ENCODE peak calls at places on chromosome 10, in ten cellular contexts. U is CD8-positive, alpha-beta T cell; Q is stimulated activated CD4-positive, alpha-beta T cell treated with anti-CD3 and anti-CD28 coated beads, Interleukin-4, amount 100 ng/mL, for 1 hour; I is H1; E is Calu3; W is naive thymus-derived CD8-positive, alpha-beta T cell; M is EL; Z is activated T-helper 2 cell treated with anti-CD3 and anti-CD28 coated beads, Interferon-gamma antibody, Interleukin-2, Interleukin-4, amounts not matched to agents 10 μg/mL and 5 μg/mL and 100 μg/mL, durations not matched to agents 14 hours and 24 hours and 36 hours; D is hepatic stellate cell; R is K562. F is an unnamed sample.

GRCh38 chr10:8073696-8074416 is 19.4 kb downstream of the GATA3 start:
- DNase-seq in W (no peak), U (no peak), R (no peak), M (peak; percentile 44), Q (no peak), I (no peak), D (no peak), E (no peak), Z (no peak), F (peak; percentile 18)

GRCh38 chr10:43591303-43591904 is 14.8 kb upstream of the ZNF485 start:
- DNase-seq in R (no peak), M (no peak), D (no peak), W (no peak), Z (no peak), Q (no peak), E (no peak), U (no peak), I (no peak), F (no peak)

GRCh38 chr10:71746344-71747037 is 26.8 kb downstream of the VSIR start:
- DNase-seq in D (no peak), M (no peak), U (peak; percentile 38), E (peak; percentile 58), Z (no peak), R (peak; percentile 89), I (no peak), Q (no peak), W (no peak), F (no peak)

GRCh38 chr10:131758062-131758941 is 142.5 kb upstream of the PPP2R2D start:
- DNase-seq in U (no peak), M (no peak), E (no peak), W (no peak), R (no peak), D (no peak), Z (no peak), I (no peak), Q (no peak), F (no peak)

GRCh38 chr10:106577266-106577665 is 587.2 kb downstream of the SORCS1 start:
- DNase-seq in R (no peak), I (no peak), U (no peak), Z (no peak), E (peak; percentile 12), D (no peak), M (peak; percentile 67), Q (no peak), W (no peak), F (peak; percentile 67)

GRCh38 chr10:58781873-58782488 is 269.3 kb downstream of the BICC1 start:
- DNase-seq in U (no peak), E (peak; percentile 23), Z (no peak), Q (no peak), W (no peak), D (no peak), I (no peak), M (peak; percentile 65), R (peak; percentile 23), F (no peak)

GRCh38 chr10:28841625-28842024 is 164.3 kb downstream of the BAMBI start:
- DNase-seq in R (no peak), Q (no peak), D (peak; percentile 18), W (no peak), I (no peak), U (no peak), E (no peak), M (peak; percentile 64), Z (no peak), F (peak; percentile 53)

GRCh38 chr10:132212816-132213215 is 26.1 kb downstream of the DPYSL4 start:
- DNase-seq in Z (no peak), U (no peak), M (no peak), Q (no peak), E (no peak), R (no peak), I (no peak), W (no peak), D (no peak), F (no peak)

GRCh38 chr10:12412671-12413368 is 63.5 kb downstream of the CAMK1D start:
- DNase-seq in Q (peak; percentile 5), Z (peak; percentile 26), M (no peak), W (peak; percentile 3), R (no peak), E (no peak), I (no peak), D (no peak), U (peak; percentile 34), F (no peak)

GRCh38 chr10:6128591-6129383 is 40.0 kb downstream of the RBM17 start:
- DNase-seq in R (no peak), Q (no peak), I (no peak), M (peak; percentile 46), W (no peak), D (peak; percentile 62), Z (no peak), E (no peak), U (no peak), F (no peak)

GRCh38 chr10:10765017-10765416 is 252.7 kb upstream of the CELF2 start:
- DNase-seq in W (no peak), R (no peak), I (no peak), M (no peak), Q (no peak), U (no peak), E (no peak), Z (no peak), D (no peak), F (no peak)

GRCh38 chr10:35435824-35436223 is 99.5 kb downstream of the CCNY start:
- DNase-seq in E (no peak), D (no peak), Z (no peak), M (no peak), R (no peak), I (no peak), W (no peak), U (no peak), Q (no peak), F (no peak)

GRCh38 chr10:69321865-69322264 is 43.6 kb downstream of the HK1 start:
- DNase-seq in W (no peak), I (no peak), U (no peak), Z (no peak), M (no peak), R (no peak), Q (no peak), D (no peak), E (no peak), F (peak; percentile 77)

GRCh38 chr10:62653254-62653653 is 151.3 kb upstream of the ADO start:
- DNase-seq in W (no peak), U (no peak), Z (no peak), Q (no peak), D (no peak), R (no peak), M (no peak), E (no peak), I (no peak), F (no peak)

GRCh38 chr10:28839600-28840007 is 162.3 kb downstream of the BAMBI start:
- DNase-seq in W (no peak), M (peak; percentile 77), I (no peak), U (no peak), D (peak; percentile 21), Q (no peak), Z (no peak), E (peak; percentile 5), R (peak; percentile 83), F (peak; percentile 28)

GRCh38 chr10:74738052-74738451 is 88.3 kb upstream of the KAT6B start:
- DNase-seq in I (no peak), Q (no peak), U (no peak), W (no peak), Z (no peak), M (no peak), E (no peak), R (no peak), D (no peak), F (no peak)

GRCh38 chr10:75982611-75983369 is 551.4 kb downstream of the LRMDA start:
- DNase-seq in E (no peak), W (no peak), D (no peak), Z (no peak), R (no peak), Q (no peak), M (no peak), U (no peak), I (no peak), F (peak; percentile 80)

GRCh38 chr10:98269435-98269912 is 1.5 kb upstream of the LOXL4 start:
- DNase-seq in W (no peak), I (no peak), U (no peak), R (no peak), E (peak; percentile 87), D (peak; percentile 98), Q (no peak), Z (no peak), M (peak; percentile 93), F (peak; percentile 96)

GRCh38 chr10:131750973-131751826 is 149.6 kb upstream of the PPP2R2D start:
- DNase-seq in M (no peak), Q (no peak), E (no peak), U (no peak), W (no peak), Z (no peak), I (no peak), R (no peak), D (no peak), F (no peak)

GRCh38 chr10:93071674-93072224 is 1.9 kb upstream of the CYP26A1 start:
- DNase-seq in Z (no peak), D (no peak), R (peak; percentile 92), U (no peak), I (peak; percentile 82), E (peak; percentile 62), M (no peak), Q (no peak), W (no peak), F (no peak)

GRCh38 chr10:128178319-128178937 is 52.2 kb upstream of the MKI67 start:
- DNase-seq in M (peak; percentile 34), W (peak; percentile 22), I (peak; percentile 73), E (peak; percentile 48), R (peak; percentile 29), Z (peak; percentile 46), Q (peak; percentile 47), D (peak; percentile 19), U (peak; percentile 44), F (peak; percentile 22)

GRCh38 chr10:132281915-132282666 is 25.7 kb downstream of the STK32C start:
- DNase-seq in Z (no peak), W (no peak), M (no peak), E (no peak), R (no peak), D (no peak), U (no peak), Q (no peak), I (no peak), F (no peak)

GRCh38 chr10:88733215-88733614 is 26.6 kb upstream of the LIPN start:
- DNase-seq in U (no peak), E (no peak), R (no peak), M (no peak), Q (no peak), D (no peak), W (no peak), Z (no peak), I (no peak), F (no peak)

GRCh38 chr10:26881600-26882331 is 21.0 kb upstream of the ABI1 start:
- DNase-seq in W (no peak), R (peak; percentile 38), I (no peak), M (peak; percentile 60), Q (no peak), Z (no peak), E (peak; percentile 14), D (peak; percentile 57), U (no peak), F (no peak)

GRCh38 chr10:70508912-70509366 is 30.4 kb downstream of the PALD1 start:
- DNase-seq in W (no peak), M (no peak), D (peak; percentile 67), Z (no peak), I (peak; percentile 60), U (no peak), E (no peak), Q (no peak), R (no peak), F (peak; percentile 69)

GRCh38 chr10:13102002-13102794 is 2.2 kb downstream of the OPTN start:
- DNase-seq in M (peak; percentile 23), D (peak; percentile 42), R (no peak), Q (no peak), Z (no peak), E (no peak), I (no peak), W (no peak), U (no peak), F (no peak)

GRCh38 chr10:96833220-96834001 is 1.3 kb downstream of the LCOR start:
- DNase-seq in R (peak; percentile 32), I (peak; percentile 55), E (peak; percentile 10), U (peak; percentile 15), M (peak; percentile 43), Z (no peak), W (peak; percentile 1), D (peak; percentile 42), Q (peak; percentile 12), F (peak; percentile 25)

GRCh38 chr10:3237530-3237929 is 64.9 kb upstream of the PITRM1 start:
- DNase-seq in E (no peak), Q (no peak), D (no peak), U (no peak), I (no peak), M (no peak), Z (no peak), W (no peak), R (no peak), F (no peak)